ENCODE peak calls at places on chromosomes 5 and 9, in eight cellular contexts. One of them, this sample, is unnamed.

GRCh38 chr5:150780180-150780692 is 1.7 kb downstream of the SMIM3 start:
- DNase-seq in hepatocyte: no peak
- DNase-seq in activated gamma-delta T cell treated with Interleukin-2 at 50 U/mL for 16 hours: no peak
- DNase-seq in HCT116: no peak
- DNase-seq in colonic mucosa: peak; percentile 41
- DNase-seq in nephron progenitor cell: no peak
- DNase-seq in GM23248: peak; percentile 73
- DNase-seq in D341Med: no peak
- DNase-seq in this sample: no peak

GRCh38 chr9:34457266-34458012 is 931 bp downstream of the FAM219A start:
- DNase-seq in colonic mucosa: peak; percentile 62
- DNase-seq in GM23248: peak; percentile 90
- DNase-seq in activated gamma-delta T cell treated with Interleukin-2 at 50 U/mL for 16 hours: peak; percentile 16
- DNase-seq in D341Med: peak; percentile 64
- DNase-seq in HCT116: no peak
- DNase-seq in nephron progenitor cell: peak; percentile 64
- DNase-seq in hepatocyte: peak; percentile 84
- DNase-seq in this sample: peak; percentile 44

GRCh38 chr5:39209924-39210323 is 9.4 kb downstream of the FYB1 start:
- DNase-seq in nephron progenitor cell: no peak
- DNase-seq in colonic mucosa: no peak
- DNase-seq in GM23248: no peak
- DNase-seq in HCT116: no peak
- DNase-seq in D341Med: no peak
- DNase-seq in activated gamma-delta T cell treated with Interleukin-2 at 50 U/mL for 16 hours: peak; percentile 82
- DNase-seq in hepatocyte: no peak
- DNase-seq in this sample: no peak

GRCh38 chr9:120486347-120486746 is 93.6 kb downstream of the CDK5RAP2 start:
- DNase-seq in activated gamma-delta T cell treated with Interleukin-2 at 50 U/mL for 16 hours: no peak
- DNase-seq in hepatocyte: no peak
- DNase-seq in GM23248: peak; percentile 62
- DNase-seq in colonic mucosa: no peak
- DNase-seq in HCT116: no peak
- DNase-seq in nephron progenitor cell: no peak
- DNase-seq in D341Med: no peak
- DNase-seq in this sample: no peak

GRCh38 chr5:74632947-74633356 is 7.6 kb downstream of the ENC1 start:
- DNase-seq in hepatocyte: no peak
- DNase-seq in colonic mucosa: no peak
- DNase-seq in HCT116: peak; percentile 57
- DNase-seq in nephron progenitor cell: no peak
- DNase-seq in activated gamma-delta T cell treated with Interleukin-2 at 50 U/mL for 16 hours: no peak
- DNase-seq in D341Med: no peak
- DNase-seq in GM23248: peak; percentile 68
- DNase-seq in this sample: peak; percentile 64

GRCh38 chr5:58794875-58795274 is 212.0 kb downstream of the RAB3C start:
- DNase-seq in nephron progenitor cell: no peak
- DNase-seq in GM23248: no peak
- DNase-seq in hepatocyte: no peak
- DNase-seq in colonic mucosa: no peak
- DNase-seq in HCT116: no peak
- DNase-seq in activated gamma-delta T cell treated with Interleukin-2 at 50 U/mL for 16 hours: no peak
- DNase-seq in D341Med: no peak
- DNase-seq in this sample: no peak

GRCh38 chr9:70574222-70574837 is 159.9 kb upstream of the KLF9 start:
- DNase-seq in colonic mucosa: no peak
- DNase-seq in GM23248: peak; percentile 86
- DNase-seq in hepatocyte: no peak
- DNase-seq in HCT116: no peak
- DNase-seq in D341Med: no peak
- DNase-seq in activated gamma-delta T cell treated with Interleukin-2 at 50 U/mL for 16 hours: no peak
- DNase-seq in nephron progenitor cell: no peak
- DNase-seq in this sample: no peak

GRCh38 chr9:128998462-128998861 is 29.7 kb downstream of the SH3GLB2 start:
- DNase-seq in nephron progenitor cell: no peak
- DNase-seq in HCT116: no peak
- DNase-seq in activated gamma-delta T cell treated with Interleukin-2 at 50 U/mL for 16 hours: no peak
- DNase-seq in GM23248: no peak
- DNase-seq in D341Med: no peak
- DNase-seq in colonic mucosa: no peak
- DNase-seq in hepatocyte: no peak
- DNase-seq in this sample: no peak

GRCh38 chr5:80623911-80624457 is 30.5 kb upstream of the MSH3 start:
- DNase-seq in GM23248: no peak
- DNase-seq in nephron progenitor cell: peak; percentile 20
- DNase-seq in colonic mucosa: no peak
- DNase-seq in activated gamma-delta T cell treated with Interleukin-2 at 50 U/mL for 16 hours: no peak
- DNase-seq in hepatocyte: no peak
- DNase-seq in D341Med: no peak
- DNase-seq in HCT116: no peak
- DNase-seq in this sample: no peak

GRCh38 chr5:142740903-142741302 is 29.3 kb upstream of the ARHGAP26 start:
- DNase-seq in colonic mucosa: no peak
- DNase-seq in D341Med: no peak
- DNase-seq in activated gamma-delta T cell treated with Interleukin-2 at 50 U/mL for 16 hours: no peak
- DNase-seq in nephron progenitor cell: no peak
- DNase-seq in HCT116: no peak
- DNase-seq in hepatocyte: no peak
- DNase-seq in GM23248: peak; percentile 56
- DNase-seq in this sample: no peak

GRCh38 chr5:13189532-13189931 is 755.0 kb downstream of the DNAH5 start:
- DNase-seq in activated gamma-delta T cell treated with Interleukin-2 at 50 U/mL for 16 hours: no peak
- DNase-seq in colonic mucosa: no peak
- DNase-seq in HCT116: no peak
- DNase-seq in GM23248: no peak
- DNase-seq in hepatocyte: no peak
- DNase-seq in nephron progenitor cell: no peak
- DNase-seq in D341Med: no peak
- DNase-seq in this sample: no peak